ENCODE peak calls at places on chromosomes 7 and 10, in four cellular contexts. U is HL-60, O is heart left ventricle, M is ascending aorta. J is an unnamed sample.

GRCh38 chr7:4613855-4614548 is 68.1 kb upstream of the FOXK1 start:
- DNase-seq in U (no peak), O (no peak), M (peak; percentile 70), J (no peak)

GRCh38 chr10:62587011-62587410 is 212.8 kb downstream of the ZNF365 start:
- DNase-seq in U (no peak), O (no peak), M (no peak), J (no peak)

GRCh38 chr7:360454-361100 is 70.6 kb downstream of the FOXL3 start:
- DNase-seq in U (no peak), O (no peak), M (no peak), J (no peak)

GRCh38 chr7:46839651-46840050 is 742.3 kb downstream of the TNS3 start:
- DNase-seq in U (no peak), O (no peak), M (no peak), J (no peak)

GRCh38 chr10:8137726-8138125 is 83.2 kb downstream of the GATA3 start:
- DNase-seq in U (peak; percentile 11), O (no peak), M (no peak), J (no peak)

GRCh38 chr10:122232781-122233180 is 38.3 kb upstream of the BTBD16 start:
- DNase-seq in U (no peak), O (no peak), M (no peak), J (no peak)

GRCh38 chr7:94405506-94405905 is 10.8 kb downstream of the COL1A2 start:
- DNase-seq in U (no peak), O (no peak), M (no peak), J (no peak)

GRCh38 chr7:22343612-22344011 is 13.3 kb downstream of the RAPGEF5 start:
- DNase-seq in U (no peak), O (no peak), M (no peak), J (no peak)

GRCh38 chr10:5094265-5095205 is at the start of gene AKR1C3:
- DNase-seq in U (no peak), O (peak; percentile 24), M (no peak), J (no peak)

GRCh38 chr10:23099816-23100215 is 4.4 kb downstream of the MSRB2 start:
- DNase-seq in U (no peak), O (no peak), M (no peak), J (no peak)

GRCh38 chr10:61786728-61787127 is 114.8 kb upstream of the ARID5B start:
- DNase-seq in U (no peak), O (no peak), M (no peak), J (no peak)

GRCh38 chr7:113404245-113404644 is 285.9 kb upstream of the SMIM30 start:
- DNase-seq in U (no peak), O (no peak), M (no peak), J (no peak)

GRCh38 chr7:91089382-91089963 is 174.8 kb upstream of the FZD1 start:
- DNase-seq in U (no peak), O (no peak), M (no peak), J (no peak)

GRCh38 chr10:71623098-71623985 is 96.2 kb downstream of the C10orf105 start:
- DNase-seq in U (no peak), O (no peak), M (no peak), J (no peak)

GRCh38 chr7:63899691-63900393 is 98.8 kb upstream of the ZNF722 start:
- DNase-seq in U (no peak), O (peak; percentile 89), M (no peak), J (peak; percentile 92)

GRCh38 chr7:101066141-101066857 is 19.0 kb upstream of the TRIM56 start:
- DNase-seq in U (no peak), O (peak; percentile 37), M (no peak), J (no peak)

GRCh38 chr7:100896743-100897051 is 1.0 kb upstream of the ACHE start:
- DNase-seq in U (no peak), O (no peak), M (no peak), J (no peak)

GRCh38 chr7:150851497-150852370 is 583 bp upstream of the AOC1 start:
- DNase-seq in U (no peak), O (no peak), M (no peak), J (no peak)
- H3K27ac ChIP-seq in U (peak overlapping the region; percentile 65), O (no peak overlapping the region), M (no peak overlapping the region), J (no peak overlapping the region)

GRCh38 chr10:103916901-103917300 is 1.1 kb downstream of the STN1 start:
- DNase-seq in U (no peak), O (no peak), M (no peak), J (no peak)
- H3K4me3 ChIP-seq in U (peak overlapping the region; percentile 71), O (peak overlapping the region; percentile 74), M (peak overlapping the region; percentile 91), J (peak overlapping the region; percentile 68)

DNA sequence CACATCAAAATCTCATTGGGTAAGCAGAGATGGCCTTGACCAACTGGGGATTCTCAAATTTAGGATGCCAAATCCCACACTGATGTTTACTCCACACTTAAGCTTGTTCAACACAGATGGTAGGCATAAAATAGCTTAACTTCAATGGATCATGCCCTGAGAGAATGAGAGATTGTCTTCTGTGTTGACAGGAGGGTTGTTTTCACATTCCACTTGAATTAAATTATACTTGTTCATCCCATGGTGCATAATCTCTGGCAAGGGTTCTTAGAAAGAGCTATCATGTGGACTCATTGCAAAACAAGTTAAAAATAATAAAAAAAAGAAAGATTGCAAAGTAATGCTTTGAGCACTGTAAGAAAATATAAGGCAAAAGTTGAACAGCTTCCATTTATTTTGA is 391.5 kb downstream of the PLXDC2 start:
- DNase-seq in U (no peak), O (no peak), M (no peak), J (no peak)
- H3K27ac ChIP-seq in U (no peak overlapping the region), O (no peak overlapping the region), M (no peak overlapping the region), J (no peak overlapping the region)

DNA sequence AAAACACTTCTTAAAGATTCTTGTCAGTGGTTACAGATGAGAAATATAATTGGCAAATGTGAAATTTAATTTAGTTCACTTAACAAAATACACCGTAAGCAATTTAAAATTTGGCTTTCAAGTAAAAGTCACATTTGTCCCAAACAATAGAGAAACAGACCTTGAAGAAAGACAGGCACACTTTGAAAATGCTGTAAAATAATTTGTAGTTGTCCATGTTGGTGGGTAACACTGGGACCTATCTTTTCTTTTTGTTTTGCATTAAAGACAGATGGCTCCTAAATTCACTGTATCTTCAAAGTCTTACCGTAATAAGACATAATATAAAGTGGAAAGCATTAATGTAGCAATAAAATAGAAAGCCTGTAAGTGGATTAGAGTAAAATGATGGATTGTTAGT is 3.3 kb downstream of the GRK5 start:
- DNase-seq in U (no peak), O (no peak), M (no peak), J (no peak)
- H3K4me3 ChIP-seq in U (no peak overlapping the region), O (peak overlapping the region; percentile 94), M (peak overlapping the region; percentile 91), J (no peak overlapping the region)

DNA sequence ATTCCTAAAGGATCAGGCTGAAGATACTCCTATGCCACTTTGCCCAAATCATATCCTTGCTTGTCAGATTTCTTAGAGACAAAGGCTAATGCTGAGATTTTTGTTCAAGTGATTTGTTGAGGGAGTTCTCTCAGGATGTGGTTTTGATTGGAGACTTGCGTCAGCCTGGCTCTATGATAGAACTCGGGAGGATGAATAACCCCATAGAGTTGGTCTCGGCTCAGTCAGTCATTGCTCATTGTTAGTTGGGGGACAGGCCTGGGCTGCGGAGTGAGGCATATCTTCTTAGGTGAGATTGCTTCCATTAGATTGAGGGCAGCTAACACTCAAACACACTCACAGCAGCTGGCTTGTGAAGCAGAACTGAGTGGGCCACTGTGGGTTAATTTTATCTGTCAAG is 203.4 kb downstream of the KIF20B start:
- DNase-seq in U (no peak), O (no peak), M (no peak), J (no peak)
- H3K27ac ChIP-seq in U (no peak overlapping the region), O (no peak overlapping the region), M (no peak overlapping the region), J (no peak overlapping the region)

GRCh38 chr7:79454325-79454960 is 976 bp upstream of the MAGI2 start:
- DNase-seq in U (no peak), O (peak; percentile 34), M (peak; percentile 72), J (peak; percentile 65)

GRCh38 chr7:79452495-79453265 is 787 bp downstream of the MAGI2 start:
- DNase-seq in U (no peak), O (peak; percentile 18), M (peak; percentile 66), J (peak; percentile 22)

GRCh38 chr7:79453558-79454324 is at the start of gene MAGI2:
- DNase-seq in U (no peak), O (peak; percentile 88), M (peak; percentile 93), J (peak; percentile 94)

GRCh38 chr7:79452032-79452494 is 1.4 kb downstream of the MAGI2 start:
- DNase-seq in U (no peak), O (peak; percentile 87), M (peak; percentile 93), J (peak; percentile 90)

DNA sequence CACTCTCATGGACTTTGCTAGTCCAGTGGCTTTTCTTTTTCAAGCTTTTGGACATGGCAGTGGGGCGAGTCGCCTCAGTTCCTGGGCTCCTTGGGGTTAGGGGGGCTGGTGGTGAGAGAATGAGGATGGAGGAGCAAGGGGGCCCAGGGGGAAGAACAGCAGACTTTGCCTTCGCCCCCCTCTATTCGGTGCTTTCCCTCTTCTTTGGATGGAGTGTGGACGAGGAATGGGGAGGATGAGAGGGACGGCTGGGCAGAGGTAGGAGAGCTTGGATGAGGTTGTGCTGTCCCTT is 255 bp downstream of the MAGI2 start:
- DNase-seq in U (no peak), O (peak; percentile 7), M (no peak), J (no peak)
- H3K4me3 ChIP-seq in U (no peak overlapping the region), O (peak overlapping the region; percentile 70), M (peak overlapping the region; percentile 90), J (peak overlapping the region; percentile 89)

GRCh38 chr7:34109936-34110626 is 204.7 kb downstream of the BMPER start:
- DNase-seq in U (no peak), O (no peak), M (no peak), J (no peak)

GRCh38 chr7:34104120-34104519 is 198.8 kb downstream of the BMPER start:
- DNase-seq in U (no peak), O (no peak), M (no peak), J (no peak)

GRCh38 chr7:34107306-34107705 is 202.0 kb downstream of the BMPER start:
- DNase-seq in U (no peak), O (peak; percentile 36), M (no peak), J (no peak)

GRCh38 chr7:34104992-34105391 is 199.7 kb downstream of the BMPER start:
- DNase-seq in U (no peak), O (no peak), M (no peak), J (no peak)

GRCh38 chr7:34108150-34108549 is 202.8 kb downstream of the BMPER start:
- DNase-seq in U (peak; percentile 60), O (no peak), M (peak; percentile 67), J (no peak)
- H3K27ac ChIP-seq in U (no peak overlapping the region), O (no peak overlapping the region), M (no peak overlapping the region), J (peak overlapping the region; percentile 76)

GRCh38 chr10:47258921-47259320 is 41.1 kb upstream of the GDF10 start:
- DNase-seq in U (no peak), O (no peak), M (no peak), J (no peak)

GRCh38 chr10:47256753-47257336 is 43.2 kb upstream of the GDF10 start:
- DNase-seq in U (peak; percentile 52), O (no peak), M (peak; percentile 45), J (no peak)

GRCh38 chr10:47255866-47256265 is 44.1 kb upstream of the GDF10 start:
- DNase-seq in U (no peak), O (no peak), M (peak; percentile 25), J (no peak)

GRCh38 chr10:47259521-47259920 is 40.5 kb upstream of the GDF10 start:
- DNase-seq in U (no peak), O (no peak), M (peak; percentile 40), J (no peak)

GRCh38 chr10:47257396-47258120 is 42.4 kb upstream of the GDF10 start:
- DNase-seq in U (peak; percentile 70), O (no peak), M (no peak), J (no peak)
- H3K4me3 ChIP-seq in U (no peak overlapping the region), O (no peak overlapping the region), M (no peak overlapping the region), J (no peak overlapping the region)

J was measured in dorsolateral prefrontal cortex.